ENCODE peak calls at places on chromosome 6, in seven cellular contexts. One of them, this sample, is unnamed.

GRCh38 chr6:35724059-35724458 is 12.8 kb upstream of the ARMC12 start:
- DNase-seq in GM12878: no peak
- DNase-seq in K562: no peak
- DNase-seq in SK-N-SH: no peak
- DNase-seq in HCT116: no peak
- DNase-seq in Panc1: no peak
- DNase-seq in GM23338: no peak
- DNase-seq in this sample: no peak

GRCh38 chr6:1792989-1793388 is 183.3 kb downstream of the FOXC1 start:
- DNase-seq in GM12878: no peak
- DNase-seq in K562: peak; percentile 58
- DNase-seq in SK-N-SH: no peak
- DNase-seq in HCT116: peak; percentile 26
- DNase-seq in Panc1: no peak
- DNase-seq in GM23338: peak; percentile 73
- DNase-seq in this sample: no peak

GRCh38 chr6:149319413-149319812 is 1.9 kb downstream of the TAB2 start:
- DNase-seq in GM12878: no peak
- DNase-seq in K562: no peak
- DNase-seq in SK-N-SH: no peak
- DNase-seq in HCT116: no peak
- DNase-seq in Panc1: no peak
- DNase-seq in GM23338: no peak
- DNase-seq in this sample: no peak

GRCh38 chr6:7312616-7313504 is at the start of gene SSR1:
- DNase-seq in GM12878: peak; percentile 85
- DNase-seq in K562: peak; percentile 99
- DNase-seq in SK-N-SH: peak; percentile 99
- DNase-seq in HCT116: peak; percentile 85
- DNase-seq in Panc1: peak; percentile 53
- DNase-seq in GM23338: peak; percentile 98
- DNase-seq in this sample: peak; percentile 98

GRCh38 chr6:73832313-73832712 is 136.3 kb downstream of the CD109 start:
- DNase-seq in GM12878: no peak
- DNase-seq in K562: no peak
- DNase-seq in SK-N-SH: no peak
- DNase-seq in HCT116: no peak
- DNase-seq in Panc1: no peak
- DNase-seq in GM23338: no peak
- DNase-seq in this sample: no peak

GRCh38 chr6:125888989-125889656 is 67.4 kb upstream of the HINT3 start:
- DNase-seq in GM12878: no peak
- DNase-seq in K562: peak; percentile 76
- DNase-seq in SK-N-SH: no peak
- DNase-seq in HCT116: peak; percentile 24
- DNase-seq in Panc1: no peak
- DNase-seq in GM23338: peak; percentile 89
- DNase-seq in this sample: no peak

GRCh38 chr6:128280960-128281359 is 239.4 kb downstream of the PTPRK start:
- DNase-seq in GM12878: no peak
- DNase-seq in K562: no peak
- DNase-seq in SK-N-SH: no peak
- DNase-seq in HCT116: no peak
- DNase-seq in Panc1: no peak
- DNase-seq in GM23338: peak; percentile 60
- DNase-seq in this sample: no peak

GRCh38 chr6:24833711-24834386 is 35.1 kb upstream of the ARMH2 start:
- DNase-seq in GM12878: no peak
- DNase-seq in K562: no peak
- DNase-seq in SK-N-SH: no peak
- DNase-seq in HCT116: no peak
- DNase-seq in Panc1: no peak
- DNase-seq in GM23338: no peak
- DNase-seq in this sample: no peak

GRCh38 chr6:69090132-69090531 is 455.1 kb downstream of the ADGRB3 start:
- DNase-seq in GM12878: no peak
- DNase-seq in K562: no peak
- DNase-seq in SK-N-SH: no peak
- DNase-seq in HCT116: no peak
- DNase-seq in Panc1: no peak
- DNase-seq in GM23338: no peak
- DNase-seq in this sample: no peak

GRCh38 chr6:26532699-26533523 is 5.3 kb upstream of the HMGN4 start:
- DNase-seq in GM12878: peak; percentile 99
- DNase-seq in K562: peak; percentile 97
- DNase-seq in SK-N-SH: peak; percentile 74
- DNase-seq in HCT116: peak; percentile 83
- DNase-seq in Panc1: peak; percentile 98
- DNase-seq in GM23338: peak; percentile 89
- DNase-seq in this sample: peak; percentile 75

GRCh38 chr6:42984924-42985475 is 630 bp downstream of the PPP2R5D start:
- DNase-seq in GM12878: no peak
- DNase-seq in K562: peak; percentile 43
- DNase-seq in SK-N-SH: no peak
- DNase-seq in HCT116: no peak
- DNase-seq in Panc1: no peak
- DNase-seq in GM23338: peak; percentile 65
- DNase-seq in this sample: peak; percentile 25

GRCh38 chr6:48916523-48917050 is 546.5 kb downstream of the MMUT start:
- DNase-seq in GM12878: no peak
- DNase-seq in K562: no peak
- DNase-seq in SK-N-SH: no peak
- DNase-seq in HCT116: no peak
- DNase-seq in Panc1: peak; percentile 8
- DNase-seq in GM23338: no peak
- DNase-seq in this sample: no peak

GRCh38 chr6:26554669-26555504 is 16.7 kb downstream of the HMGN4 start:
- DNase-seq in GM12878: no peak
- DNase-seq in K562: peak; percentile 90
- DNase-seq in SK-N-SH: no peak
- DNase-seq in HCT116: no peak
- DNase-seq in Panc1: no peak
- DNase-seq in GM23338: peak; percentile 68
- DNase-seq in this sample: no peak

GRCh38 chr6:157281570-157281969 is 41.7 kb downstream of the TMEM242 start:
- DNase-seq in GM12878: no peak
- DNase-seq in K562: peak; percentile 58
- DNase-seq in SK-N-SH: peak; percentile 50
- DNase-seq in HCT116: no peak
- DNase-seq in Panc1: no peak
- DNase-seq in GM23338: peak; percentile 34
- DNase-seq in this sample: no peak

GRCh38 chr6:133820208-133820607 is 68.7 kb upstream of the TCF21 start:
- DNase-seq in GM12878: no peak
- DNase-seq in K562: no peak
- DNase-seq in SK-N-SH: no peak
- DNase-seq in HCT116: no peak
- DNase-seq in Panc1: no peak
- DNase-seq in GM23338: no peak
- DNase-seq in this sample: no peak

GRCh38 chr6:39543117-39543516 is 182.1 kb downstream of the KIF6 start:
- DNase-seq in GM12878: no peak
- DNase-seq in K562: no peak
- DNase-seq in SK-N-SH: no peak
- DNase-seq in HCT116: no peak
- DNase-seq in Panc1: no peak
- DNase-seq in GM23338: no peak
- DNase-seq in this sample: no peak

GRCh38 chr6:80211295-80211694 is 104.8 kb downstream of the BCKDHB start:
- DNase-seq in GM12878: no peak
- DNase-seq in K562: no peak
- DNase-seq in SK-N-SH: no peak
- DNase-seq in HCT116: no peak
- DNase-seq in Panc1: no peak
- DNase-seq in GM23338: no peak
- DNase-seq in this sample: no peak

GRCh38 chr6:33077908-33078307 is 2.1 kb downstream of the HLA-DPB1 start:
- DNase-seq in GM12878: no peak
- DNase-seq in K562: no peak
- DNase-seq in SK-N-SH: no peak
- DNase-seq in HCT116: no peak
- DNase-seq in Panc1: no peak
- DNase-seq in GM23338: no peak
- DNase-seq in this sample: no peak

GRCh38 chr6:33075208-33075567 is 602 bp upstream of the HLA-DPB1 start:
- DNase-seq in GM12878: peak; percentile 38
- DNase-seq in K562: no peak
- DNase-seq in SK-N-SH: no peak
- DNase-seq in HCT116: no peak
- DNase-seq in Panc1: no peak
- DNase-seq in GM23338: no peak
- DNase-seq in this sample: no peak

GRCh38 chr6:33076406-33076934 is 680 bp downstream of the HLA-DPB1 start:
- DNase-seq in GM12878: no peak
- DNase-seq in K562: no peak
- DNase-seq in SK-N-SH: no peak
- DNase-seq in HCT116: no peak
- DNase-seq in Panc1: no peak
- DNase-seq in GM23338: no peak
- DNase-seq in this sample: no peak

GRCh38 chr6:33073431-33073871 is at the start of gene HLA-DPA1:
- DNase-seq in GM12878: peak; percentile 97
- DNase-seq in K562: peak; percentile 9
- DNase-seq in SK-N-SH: peak; percentile 38
- DNase-seq in HCT116: peak; percentile 8
- DNase-seq in Panc1: no peak
- DNase-seq in GM23338: peak; percentile 71
- DNase-seq in this sample: no peak

GRCh38 chr6:33075568-33076405 is at the start of gene HLA-DPB1:
- DNase-seq in GM12878: peak; percentile 96
- DNase-seq in K562: peak; percentile 32
- DNase-seq in SK-N-SH: peak; percentile 62
- DNase-seq in HCT116: peak; percentile 52
- DNase-seq in Panc1: no peak
- DNase-seq in GM23338: peak; percentile 50
- DNase-seq in this sample: peak; percentile 16
- TF ChIP-seq POLR2AphosphoS5 in GM12878: peak; percentile 95
- TF ChIP-seq POLR2AphosphoS5 in K562: no peak
- TF ChIP-seq POLR2AphosphoS5 in SK-N-SH: no peak
- TF ChIP-seq POLR2AphosphoS5 in HCT116: no peak
- TF ChIP-seq POLR2AphosphoS5 in Panc1: no peak
- TF ChIP-seq POLR2AphosphoS5 in GM23338: no peak
- TF ChIP-seq POLR2AphosphoS5 in this sample: no peak

DNA sequence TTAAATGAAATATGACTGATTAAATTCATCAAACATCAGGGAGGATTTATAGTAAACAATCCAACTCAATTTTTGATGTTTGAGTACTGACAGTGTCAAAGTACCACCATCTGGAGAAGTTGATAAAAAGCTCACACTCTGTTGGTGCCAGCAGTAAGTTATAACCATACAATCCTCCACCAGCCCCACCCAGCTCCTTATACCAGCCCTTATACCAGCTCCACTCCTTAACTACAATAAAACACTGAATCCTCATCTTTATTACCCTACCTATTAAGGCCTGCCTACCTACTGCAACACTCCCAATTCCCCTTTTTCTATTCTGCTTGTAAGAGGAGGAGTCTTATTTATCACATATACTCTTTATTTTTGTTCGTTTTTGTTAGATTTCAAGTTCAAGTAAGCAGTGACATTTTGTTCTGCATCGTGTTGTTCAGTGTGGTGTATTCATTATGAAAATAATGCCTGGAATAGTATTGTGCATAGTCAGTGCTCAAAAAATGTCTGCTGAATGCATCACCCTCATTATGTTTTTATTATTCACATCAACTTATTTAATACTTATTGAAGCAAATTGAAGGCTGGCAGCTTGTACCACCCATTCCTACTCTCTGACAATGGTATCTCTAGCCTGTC is 954.7 kb upstream of the ADGRB3 start:
- DNase-seq in GM12878: no peak
- DNase-seq in K562: no peak
- DNase-seq in SK-N-SH: no peak
- DNase-seq in HCT116: no peak
- DNase-seq in Panc1: peak; percentile 12
- DNase-seq in GM23338: no peak
- DNase-seq in this sample: no peak
- TF ChIP-seq REST in GM12878: no peak
- TF ChIP-seq REST in K562: no peak
- TF ChIP-seq REST in SK-N-SH: no peak
- TF ChIP-seq REST in HCT116: no peak
- TF ChIP-seq REST in Panc1: no peak
- TF ChIP-seq REST in GM23338: no peak
- TF ChIP-seq REST in this sample: no peak

GRCh38 chr6:111810321-111811235 is 62.7 kb downstream of the FYN start:
- DNase-seq in GM12878: no peak
- DNase-seq in K562: no peak
- DNase-seq in SK-N-SH: no peak
- DNase-seq in HCT116: no peak
- DNase-seq in Panc1: no peak
- DNase-seq in GM23338: no peak
- DNase-seq in this sample: no peak
- H3K4me3 ChIP-seq in GM12878: no peak overlapping the region
- H3K4me3 ChIP-seq in K562: no peak overlapping the region
- H3K4me3 ChIP-seq in SK-N-SH: no peak overlapping the region
- H3K4me3 ChIP-seq in HCT116: no peak overlapping the region
- H3K4me3 ChIP-seq in Panc1: no peak overlapping the region
- H3K4me3 ChIP-seq in GM23338: no peak overlapping the region
- H3K4me3 ChIP-seq in this sample: no peak overlapping the region

DNA sequence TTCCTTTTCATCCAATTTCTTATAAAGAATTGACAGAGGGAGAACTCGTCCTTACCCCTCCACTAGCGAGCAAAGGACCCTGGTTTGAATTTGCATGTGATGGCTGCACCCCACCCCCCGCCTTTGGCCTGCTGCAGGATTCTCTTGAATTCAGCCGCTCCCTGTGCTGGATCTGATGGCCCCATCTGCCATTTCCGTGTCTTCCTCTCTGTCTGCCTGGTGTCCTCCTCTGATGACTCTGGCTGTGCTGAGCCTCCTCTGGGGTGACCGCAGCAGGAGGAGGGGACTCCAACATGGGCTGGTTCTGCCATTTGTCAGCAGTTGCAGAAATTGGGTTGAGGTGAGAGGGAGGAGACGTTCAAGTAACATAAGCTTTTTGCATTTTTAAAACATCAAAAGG is 188.8 kb downstream of the DLL1 start:
- DNase-seq in GM12878: no peak
- DNase-seq in K562: no peak
- DNase-seq in SK-N-SH: no peak
- DNase-seq in HCT116: no peak
- DNase-seq in Panc1: no peak
- DNase-seq in GM23338: no peak
- DNase-seq in this sample: no peak
- TF ChIP-seq POLR2AphosphoS5 in GM12878: no peak
- TF ChIP-seq POLR2AphosphoS5 in K562: no peak
- TF ChIP-seq POLR2AphosphoS5 in SK-N-SH: no peak
- TF ChIP-seq POLR2AphosphoS5 in HCT116: no peak
- TF ChIP-seq POLR2AphosphoS5 in Panc1: no peak
- TF ChIP-seq POLR2AphosphoS5 in GM23338: no peak
- TF ChIP-seq POLR2AphosphoS5 in this sample: no peak

This sample was measured in HL-60.